ENCODE peak calls at places on chromosomes 12 and 14, in seven cellular contexts. U, Y, I, E, O, X and C are unnamed samples.

GRCh38 chr14:102579696-102580551 is 12.5 kb upstream of the RCOR1 start:
- DNase-seq in E (no peak), O (no peak), Y (peak), I (no peak), X (no peak), U (peak), C (no peak)

GRCh38 chr12:124481772-124482566 is 85.4 kb downstream of the NCOR2 start:
- DNase-seq in E (no peak), I (no peak), Y (no peak), U (no peak), O (no peak), X (no peak), C (no peak)

GRCh38 chr14:58717821-58718220 is 80.1 kb downstream of the DACT1 start:
- DNase-seq in E (no peak), Y (no peak), X (no peak), U (no peak), O (no peak), I (no peak), C (no peak)

GRCh38 chr12:112168561-112168971 is 43.2 kb downstream of the TRAFD1 start:
- DNase-seq in I (no peak), O (no peak), U (no peak), X (no peak), Y (no peak), E (no peak), C (no peak)

GRCh38 chr14:95493503-95493902 is 22.9 kb downstream of the SYNE3 start:
- DNase-seq in I (no peak), O (no peak), U (no peak), X (no peak), E (no peak), Y (no peak), C (no peak)

GRCh38 chr12:24373004-24373403 is 423.5 kb upstream of the SOX5 start:
- DNase-seq in O (no peak), X (no peak), Y (no peak), I (no peak), E (no peak), U (no peak), C (no peak)

GRCh38 chr12:131990980-131991305 is 41.2 kb downstream of the EP400 start:
- DNase-seq in Y (no peak), O (no peak), I (no peak), E (no peak), U (no peak), X (no peak), C (no peak)

GRCh38 chr14:105060751-105061427 is 4.3 kb downstream of the GPR132 start:
- DNase-seq in E (peak), Y (no peak), X (no peak), I (no peak), O (no peak), U (no peak), C (no peak)

GRCh38 chr14:20295067-20295466 is 10.7 kb downstream of the TTC5 start:
- DNase-seq in I (no peak), U (no peak), Y (no peak), X (no peak), E (no peak), O (no peak), C (no peak)

GRCh38 chr14:96104469-96105057 is 65.4 kb downstream of the C14orf132 start:
- DNase-seq in X (no peak), Y (peak), O (no peak), E (peak), U (peak), I (peak), C (peak)

GRCh38 chr12:12733118-12733517 is 15.9 kb downstream of the CDKN1B start:
- DNase-seq in U (no peak), O (no peak), X (no peak), Y (no peak), I (no peak), E (no peak), C (no peak)

GRCh38 chr12:12734561-12735071 is 17.4 kb downstream of the CDKN1B start:
- DNase-seq in O (no peak), X (no peak), U (no peak), I (no peak), E (no peak), Y (peak), C (no peak)

GRCh38 chr12:12735301-12735700 is 18.1 kb downstream of the CDKN1B start:
- DNase-seq in X (no peak), Y (peak), I (no peak), U (peak), O (no peak), E (no peak), C (no peak)

GRCh38 chr12:12734054-12734453 is 16.9 kb downstream of the CDKN1B start:
- DNase-seq in E (no peak), Y (peak), I (no peak), U (peak), X (no peak), O (no peak), C (no peak)

DNA sequence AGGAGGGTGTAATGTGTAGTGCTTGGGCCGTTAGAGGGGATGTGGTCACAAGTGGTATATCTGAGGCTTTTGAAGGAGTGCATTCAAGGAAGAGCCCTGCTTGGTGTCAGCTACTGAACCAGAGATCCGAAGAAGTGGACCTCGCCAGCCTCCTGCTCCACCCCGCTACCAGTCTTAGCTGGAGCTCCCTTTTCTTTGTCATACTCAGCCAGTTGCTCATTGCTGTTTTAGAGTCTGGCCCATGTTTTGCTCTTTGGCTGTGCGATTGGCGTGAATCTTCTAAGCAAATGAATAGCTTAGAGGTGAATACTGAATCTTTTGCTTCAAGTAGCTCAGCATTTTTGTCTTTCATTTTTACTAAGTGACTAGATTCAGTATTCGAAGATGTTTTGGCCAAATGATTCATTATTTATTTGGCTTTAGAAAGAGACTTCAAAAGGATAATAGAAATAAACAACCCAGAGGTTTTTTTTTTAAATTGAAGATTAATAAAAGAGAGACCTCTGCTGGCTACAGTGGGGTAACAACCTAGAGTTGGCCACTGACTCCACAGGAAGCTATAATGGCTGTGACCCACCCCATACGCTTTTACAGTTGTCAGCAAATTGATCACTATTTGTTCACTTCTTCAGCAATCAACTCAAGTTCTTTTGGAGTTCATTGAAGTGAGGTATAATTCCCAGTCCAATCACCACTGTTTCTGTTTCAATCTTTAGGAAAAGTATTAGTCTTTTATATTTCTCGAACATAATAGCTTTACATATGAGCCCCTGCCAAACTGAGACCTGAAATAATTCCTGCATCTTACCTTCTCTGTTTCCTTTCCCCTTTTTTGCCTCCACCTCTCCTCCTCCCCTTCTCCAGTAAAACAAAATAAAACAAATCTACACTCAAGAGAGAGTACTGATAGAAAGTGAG is 19.9 kb downstream of the CDKN1B start:
- DNase-seq in I (no peak), Y (peak), X (no peak), U (peak), E (peak), O (peak), C (no peak)
- TF ChIP-seq CTCF in I (peak), Y (peak), X (peak), U (peak), E (peak), O (peak), C (peak)

GRCh38 chr14:25431211-25432076 is 381.5 kb upstream of the STXBP6 start:
- DNase-seq in E (no peak), Y (no peak), I (no peak), O (no peak), U (no peak), X (no peak), C (no peak)
- TF ChIP-seq CTCF in E (no peak), Y (no peak), I (no peak), O (no peak), U (no peak), X (peak), C (no peak)

GRCh38 chr12:26723379-26724308 is 109.3 kb downstream of the ITPR2 start:
- DNase-seq in O (no peak), U (peak), I (no peak), X (no peak), E (no peak), Y (peak), C (no peak)
- TF ChIP-seq CTCF in O (no peak), U (no peak), I (no peak), X (no peak), E (no peak), Y (no peak), C (no peak)

DNA sequence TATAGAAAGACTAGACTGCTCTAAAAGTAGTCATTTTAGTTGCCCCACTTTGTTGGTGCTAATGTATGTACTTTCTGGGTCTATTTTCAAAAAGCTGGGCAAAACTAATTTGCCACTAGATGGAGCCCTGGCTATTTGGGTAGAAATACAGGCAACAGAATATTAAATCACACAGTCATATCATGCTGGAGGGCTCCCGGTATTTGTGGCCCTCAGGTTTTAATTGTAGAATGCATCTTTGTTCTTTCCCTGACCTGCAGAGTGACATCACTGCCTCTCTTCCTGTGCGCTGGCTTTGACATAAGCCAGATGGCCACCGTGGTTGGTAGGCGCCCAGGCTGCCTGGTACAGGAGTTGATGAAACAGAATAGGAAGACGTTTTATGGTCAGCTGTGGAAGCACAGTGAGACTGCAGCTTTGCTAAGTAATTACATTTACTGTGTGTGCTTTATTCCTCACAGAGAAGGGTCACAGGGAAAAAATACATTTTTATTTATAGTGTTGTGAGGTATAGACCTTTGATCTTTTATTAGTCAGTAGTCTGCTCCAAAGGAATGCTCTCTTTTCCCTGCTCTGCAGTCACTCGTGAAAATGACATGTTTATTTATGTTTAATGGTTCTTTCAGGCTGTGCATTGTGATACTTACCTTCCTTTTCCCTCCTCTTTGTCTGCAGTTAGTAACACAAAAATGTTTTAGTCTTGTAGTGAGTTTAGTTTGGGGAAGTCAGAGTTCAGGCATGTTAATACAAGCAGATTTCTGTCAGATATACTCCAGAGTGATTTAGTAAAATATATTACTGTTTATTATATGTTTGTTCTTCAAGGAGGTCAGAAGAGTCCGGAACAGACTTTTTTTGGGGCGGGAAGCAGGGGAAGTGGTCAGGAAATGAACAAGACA is 28.4 kb downstream of the MSRB3 start:
- DNase-seq in I (peak), X (no peak), Y (peak), U (peak), E (peak), O (no peak), C (no peak)
- TF ChIP-seq CTCF in I (peak), X (no peak), Y (peak), U (peak), E (peak), O (no peak), C (peak)

GRCh38 chr14:72961579-72962335 is 35.5 kb downstream of the DCAF4 start:
- DNase-seq in X (no peak), I (no peak), Y (peak), O (no peak), E (no peak), U (no peak), C (no peak)
- TF ChIP-seq CTCF in X (no peak), I (no peak), Y (no peak), O (no peak), E (no peak), U (no peak), C (no peak)

GRCh38 chr14:37139710-37140109 is 32.7 kb downstream of the SLC25A21 start:
- DNase-seq in O (no peak), E (no peak), Y (no peak), I (no peak), U (no peak), X (no peak), C (no peak)
- TF ChIP-seq CTCF in O (no peak), E (no peak), Y (no peak), I (no peak), U (no peak), X (no peak), C (no peak)